ENCODE peak calls at places on chromosomes 5 and 9, in ten cellular contexts. Z is fibroblast of the aortic adventitia; U is HT-29; O is OCI-LY7; C is left colon; H is mesendoderm; V is lung microvascular endothelial cell; P is activated CD4-positive, alpha-beta T cell treated with anti-CD3 and anti-CD28 coated beads, Interleukin-2, amount 50 U/mL, for 4 hours; B is stimulated activated CD8-positive, alpha-beta memory T cell treated with anti-CD3 and anti-CD28 coated beads, Interleukin-4, amount 100 ng/mL, for 24 hours; L is kidney tubule cell. W is an unnamed sample.

GRCh38 chr5:25851301-25851700 is 1187.1 kb downstream of the CDH9 start:
- DNase-seq in Z (no peak), U (no peak), O (no peak), C (no peak), H (no peak), V (no peak), P (no peak), B (no peak), L (no peak), W (no peak)

GRCh38 chr9:4555251-4555650 is 65.0 kb downstream of the SLC1A1 start:
- DNase-seq in Z (peak), U (no peak), O (no peak), C (no peak), H (no peak), V (peak), P (no peak), B (no peak), L (peak), W (no peak)

GRCh38 chr9:69885474-69885929 is 64.9 kb downstream of the CFAP95 start:
- DNase-seq in Z (peak), U (peak), O (no peak), C (peak), H (peak), V (no peak), P (no peak), B (no peak), L (peak), W (peak)

GRCh38 chr5:150295172-150295611 is 5.6 kb upstream of the CAMK2A start:
- DNase-seq in Z (peak), U (no peak), O (no peak), C (peak), H (no peak), V (peak), P (no peak), B (no peak), L (peak), W (peak)

GRCh38 chr5:177317959-177318377 is 6.3 kb upstream of the MXD3 start:
- DNase-seq in Z (peak), U (peak), O (peak), C (peak), H (peak), V (peak), P (peak), B (peak), L (peak), W (peak)

GRCh38 chr5:137706841-137707240 is 29.0 kb downstream of the KLHL3 start:
- DNase-seq in Z (no peak), U (no peak), O (no peak), C (no peak), H (no peak), V (peak), P (no peak), B (no peak), L (peak), W (no peak)

GRCh38 chr9:122444366-122444765 is 33.4 kb downstream of the OR1J1 start:
- DNase-seq in Z (peak), U (no peak), O (no peak), C (no peak), H (no peak), V (no peak), P (no peak), B (no peak), L (no peak), W (no peak)

GRCh38 chr9:126621056-126621918 is 7.6 kb downstream of the LMX1B start:
- DNase-seq in Z (no peak), U (no peak), O (no peak), C (no peak), H (no peak), V (no peak), P (no peak), B (no peak), L (no peak), W (no peak)

GRCh38 chr9:134827993-134828392 is 52.6 kb upstream of the FCN2 start:
- DNase-seq in Z (no peak), U (no peak), O (no peak), C (no peak), H (no peak), V (no peak), P (no peak), B (no peak), L (no peak), W (no peak)

GRCh38 chr5:90529939-90530677 is 724 bp upstream of the LYSMD3 start:
- DNase-seq in Z (peak), U (peak), O (peak), C (peak), H (peak), V (peak), P (peak), B (peak), L (peak), W (peak)

GRCh38 chr5:141640698-141641097 is 3.9 kb downstream of the RELL2 start:
- DNase-seq in Z (no peak), U (no peak), O (no peak), C (no peak), H (no peak), V (no peak), P (no peak), B (no peak), L (no peak), W (no peak)

GRCh38 chr9:16385590-16386578 is 484.6 kb downstream of the BNC2 start:
- DNase-seq in Z (peak), U (no peak), O (no peak), C (no peak), H (no peak), V (no peak), P (no peak), B (no peak), L (peak), W (no peak)

GRCh38 chr5:123174916-123175481 is 86.0 kb downstream of the PRDM6 start:
- DNase-seq in Z (no peak), U (no peak), O (peak), C (no peak), H (peak), V (no peak), P (no peak), B (no peak), L (no peak), W (no peak)

GRCh38 chr9:115992834-115993233 is 160.8 kb upstream of the PAPPA start:
- DNase-seq in Z (peak), U (no peak), O (no peak), C (no peak), H (peak), V (no peak), P (no peak), B (no peak), L (peak), W (no peak)

W was measured in colonic mucosa.